ENCODE peak calls at places on chromosomes 3 and 15, in ten cellular contexts. D, C, H, X, V, T, N, Q, K and B are unnamed samples.

GRCh38 chr15:63388511-63388910 is 6.9 kb upstream of the CA12 start:
- DNase-seq in D (no peak), C (no peak), H (no peak), X (no peak), V (no peak), T (no peak), N (no peak), Q (no peak), K (no peak), B (no peak)

GRCh38 chr3:183099026-183099837 is at the start of gene MCCC1:
- DNase-seq in D (peak; percentile 99), C (peak; percentile 99), H (peak; percentile 100), X (peak; percentile 99), V (peak; percentile 96), T (peak; percentile 99), N (peak; percentile 97), Q (peak; percentile 100), K (peak; percentile 99), B (peak; percentile 99)

GRCh38 chr3:150495563-150496168 is 50.6 kb downstream of the SERP1 start:
- DNase-seq in D (peak; percentile 39), C (peak; percentile 81), H (no peak), X (no peak), V (no peak), T (no peak), N (no peak), Q (peak; percentile 58), K (peak; percentile 41), B (no peak)

GRCh38 chr15:36887214-36888017 is 212.9 kb downstream of the MEIS2 start:
- DNase-seq in D (no peak), C (no peak), H (no peak), X (no peak), V (no peak), T (peak; percentile 78), N (no peak), Q (no peak), K (peak; percentile 48), B (no peak)

GRCh38 chr15:43126358-43126757 is 7.0 kb upstream of the TMEM62 start:
- DNase-seq in D (peak; percentile 45), C (no peak), H (no peak), X (no peak), V (no peak), T (no peak), N (no peak), Q (no peak), K (no peak), B (no peak)

GRCh38 chr3:170204509-170204908 is 17.7 kb upstream of the PRKCI start:
- DNase-seq in D (no peak), C (no peak), H (no peak), X (no peak), V (no peak), T (no peak), N (no peak), Q (no peak), K (no peak), B (no peak)

GRCh38 chr3:99674086-99674789 is 35.8 kb downstream of the COL8A1 start:
- DNase-seq in D (no peak), C (no peak), H (no peak), X (no peak), V (no peak), T (no peak), N (no peak), Q (peak; percentile 25), K (no peak), B (no peak)

GRCh38 chr3:24545917-24546316 is 51.3 kb upstream of the THRB start:
- DNase-seq in D (no peak), C (no peak), H (no peak), X (no peak), V (no peak), T (no peak), N (no peak), Q (no peak), K (no peak), B (no peak)

GRCh38 chr3:122199552-122199951 is 16.1 kb downstream of the CASR start:
- DNase-seq in D (no peak), C (no peak), H (no peak), X (no peak), V (no peak), T (no peak), N (no peak), Q (no peak), K (no peak), B (no peak)

GRCh38 chr15:90174140-90174891 is 26.8 kb upstream of the SEMA4B start:
- DNase-seq in D (no peak), C (peak; percentile 96), H (peak; percentile 90), X (peak; percentile 79), V (no peak), T (no peak), N (peak; percentile 88), Q (no peak), K (no peak), B (peak; percentile 93)

GRCh38 chr15:99566157-99566900 is 545 bp downstream of the MEF2A start:
- DNase-seq in D (peak; percentile 20), C (peak; percentile 30), H (no peak), X (no peak), V (no peak), T (peak; percentile 70), N (peak; percentile 47), Q (peak; percentile 32), K (peak; percentile 12), B (peak; percentile 81)

GRCh38 chr15:66899555-66900350 is 165.6 kb upstream of the SMAD3 start:
- DNase-seq in D (no peak), C (no peak), H (no peak), X (no peak), V (no peak), T (no peak), N (peak; percentile 13), Q (no peak), K (peak; percentile 77), B (no peak)